ENCODE peak calls at places on chromosomes 1 and 21, in ten cellular contexts. T, X, I, L, W, N, E, B, Y and P are unnamed samples.

GRCh38 chr21:29074783-29075182 is 1.3 kb upstream of the CCT8 start:
- DNase-seq in T (no peak), X (no peak), I (no peak), L (no peak), W (no peak), N (no peak), E (no peak), B (no peak), Y (no peak), P (no peak)

GRCh38 chr21:28086861-28087581 is 905.7 kb downstream of the LTN1 start:
- DNase-seq in T (no peak), X (no peak), I (no peak), L (no peak), W (no peak), N (no peak), E (no peak), B (no peak), Y (no peak), P (no peak)

GRCh38 chr1:115432061-115432460 is 94.0 kb upstream of the NGF start:
- DNase-seq in T (peak; percentile 34), X (no peak), I (peak; percentile 48), L (no peak), W (no peak), N (no peak), E (no peak), B (peak; percentile 56), Y (no peak), P (peak; percentile 29)

GRCh38 chr1:172970186-172970585 is 80.6 kb downstream of the TNFSF18 start:
- DNase-seq in T (peak; percentile 99), X (no peak), I (peak; percentile 81), L (no peak), W (no peak), N (no peak), E (no peak), B (peak; percentile 81), Y (no peak), P (no peak)

GRCh38 chr1:245599413-245600174 is 444.8 kb downstream of the KIF26B start:
- DNase-seq in T (no peak), X (no peak), I (no peak), L (no peak), W (no peak), N (no peak), E (peak; percentile 47), B (peak; percentile 91), Y (peak; percentile 48), P (peak; percentile 95)

GRCh38 chr1:243268284-243268653 is 12.4 kb downstream of the SDCCAG8 start:
- DNase-seq in T (peak; percentile 99), X (no peak), I (peak; percentile 89), L (no peak), W (no peak), N (no peak), E (no peak), B (peak; percentile 90), Y (peak; percentile 44), P (peak; percentile 54)

GRCh38 chr1:31605908-31606427 is 11.5 kb upstream of the HCRTR1 start:
- DNase-seq in T (no peak), X (peak; percentile 78), I (peak; percentile 67), L (no peak), W (no peak), N (no peak), E (no peak), B (peak; percentile 91), Y (no peak), P (no peak)

GRCh38 chr1:109256971-109257681 is 7.8 kb downstream of the CELSR2 start:
- DNase-seq in T (peak; percentile 84), X (no peak), I (peak; percentile 99), L (no peak), W (no peak), N (no peak), E (no peak), B (no peak), Y (no peak), P (no peak)

GRCh38 chr1:46219551-46220520 is 16.7 kb downstream of the LURAP1 start:
- DNase-seq in T (no peak), X (no peak), I (no peak), L (no peak), W (no peak), N (no peak), E (no peak), B (no peak), Y (no peak), P (no peak)

GRCh38 chr1:220521755-220522154 is 6.2 kb upstream of the MARK1 start:
- DNase-seq in T (peak; percentile 42), X (no peak), I (peak; percentile 83), L (no peak), W (no peak), N (no peak), E (no peak), B (no peak), Y (no peak), P (no peak)

GRCh38 chr1:29682918-29683314 is 446.6 kb downstream of the PTPRU start:
- DNase-seq in T (peak; percentile 83), X (no peak), I (no peak), L (peak; percentile 25), W (no peak), N (peak; percentile 92), E (no peak), B (no peak), Y (no peak), P (no peak)

GRCh38 chr1:151989131-151989868 is 4.4 kb downstream of the S100A10 start:
- DNase-seq in T (peak; percentile 97), X (no peak), I (peak; percentile 96), L (peak; percentile 92), W (no peak), N (peak; percentile 68), E (peak; percentile 77), B (peak; percentile 92), Y (peak; percentile 69), P (peak; percentile 55)

GRCh38 chr1:162612606-162613400 is 19.5 kb upstream of the DDR2 start:
- DNase-seq in T (no peak), X (no peak), I (no peak), L (peak; percentile 75), W (no peak), N (no peak), E (peak; percentile 36), B (peak; percentile 65), Y (no peak), P (no peak)

GRCh38 chr1:115062542-115063004 is 26.7 kb downstream of the TSPAN2 start:
- DNase-seq in T (peak; percentile 93), X (peak; percentile 76), I (peak; percentile 70), L (peak; percentile 75), W (no peak), N (peak; percentile 63), E (peak; percentile 50), B (peak; percentile 29), Y (no peak), P (no peak)

GRCh38 chr1:181023265-181024057 is 791 bp upstream of the STX6 start:
- DNase-seq in T (no peak), X (no peak), I (no peak), L (no peak), W (no peak), N (no peak), E (no peak), B (no peak), Y (no peak), P (no peak)
- H3K4me3 ChIP-seq in T (peak overlapping the region; percentile 87), X (peak overlapping the region; percentile 33), I (peak overlapping the region; percentile 23), L (peak overlapping the region; percentile 74), W (no peak overlapping the region), N (peak overlapping the region; percentile 67), E (no peak overlapping the region), B (no peak overlapping the region), Y (peak overlapping the region; percentile 79), P (peak overlapping the region; percentile 22)

DNA sequence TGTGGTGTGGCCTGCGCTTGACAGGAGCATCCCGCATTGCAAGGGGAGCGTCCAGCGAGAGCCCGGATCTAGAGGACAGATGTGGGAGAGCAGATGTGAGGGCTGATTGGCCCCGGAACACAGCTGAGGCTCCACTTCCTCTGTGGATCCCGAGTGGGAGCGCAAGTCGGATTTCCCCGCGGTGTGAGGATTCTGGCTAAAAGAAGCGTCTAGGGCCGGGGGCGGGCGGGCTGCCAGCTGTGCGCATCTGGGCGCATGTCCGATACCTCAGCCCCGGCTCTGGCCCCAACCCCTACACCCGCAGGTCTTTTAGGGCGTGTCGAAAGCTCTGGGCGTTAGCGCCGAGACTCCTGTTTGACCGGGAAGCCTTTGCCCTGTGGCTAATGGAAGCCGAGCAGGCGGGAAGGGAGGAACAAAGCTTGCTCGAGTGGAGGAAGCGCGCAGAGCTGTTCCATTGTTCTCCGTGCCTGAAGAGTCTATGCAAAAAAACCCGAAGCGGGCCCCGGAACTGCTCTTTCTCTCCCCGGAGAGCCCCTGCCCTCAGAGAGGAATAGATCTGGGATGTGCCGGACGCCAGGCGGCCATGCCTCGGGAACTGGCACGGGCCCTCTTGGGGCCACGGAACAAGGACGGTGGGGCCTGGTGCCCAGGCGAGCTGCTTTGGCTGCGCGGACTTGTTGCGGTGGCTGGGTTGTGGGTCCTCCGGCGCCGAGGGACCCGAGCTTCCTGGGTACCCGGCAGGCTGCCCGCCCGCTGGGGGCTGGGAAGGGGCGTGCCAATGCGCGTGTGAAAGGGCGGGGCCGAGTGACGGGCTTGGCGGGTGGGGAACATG is 111.1 kb downstream of the NAV1 start:
- DNase-seq in T (peak; percentile 22), X (no peak), I (peak; percentile 80), L (peak; percentile 87), W (no peak), N (peak; percentile 89), E (peak; percentile 93), B (peak; percentile 77), Y (no peak), P (no peak)
- H3K4me3 ChIP-seq in T (peak overlapping the region; percentile 71), X (no peak overlapping the region), I (peak overlapping the region; percentile 57), L (peak overlapping the region; percentile 53), W (peak overlapping the region; percentile 73), N (peak overlapping the region; percentile 42), E (peak overlapping the region; percentile 36), B (peak overlapping the region; percentile 62), Y (peak overlapping the region; percentile 84), P (peak overlapping the region; percentile 73)

GRCh38 chr1:161218301-161219077 is 3.4 kb downstream of the FCER1G start:
- DNase-seq in T (no peak), X (no peak), I (no peak), L (no peak), W (no peak), N (no peak), E (no peak), B (no peak), Y (no peak), P (no peak)
- H3K4me3 ChIP-seq in T (no peak overlapping the region), X (no peak overlapping the region), I (no peak overlapping the region), L (peak overlapping the region; percentile 39), W (no peak overlapping the region), N (no peak overlapping the region), E (no peak overlapping the region), B (no peak overlapping the region), Y (no peak overlapping the region), P (no peak overlapping the region)

GRCh38 chr1:181133969-181134418 is 45.5 kb downstream of the IER5 start:
- DNase-seq in T (no peak), X (peak; percentile 57), I (no peak), L (no peak), W (no peak), N (no peak), E (no peak), B (no peak), Y (no peak), P (no peak)

GRCh38 chr1:181135815-181136737 is 47.6 kb downstream of the IER5 start:
- DNase-seq in T (peak; percentile 69), X (no peak), I (peak; percentile 93), L (no peak), W (no peak), N (no peak), E (no peak), B (peak; percentile 96), Y (peak; percentile 95), P (peak; percentile 87)

GRCh38 chr1:181133441-181133951 is 45.0 kb downstream of the IER5 start:
- DNase-seq in T (no peak), X (peak; percentile 59), I (no peak), L (no peak), W (no peak), N (no peak), E (no peak), B (no peak), Y (no peak), P (no peak)

GRCh38 chr1:181135462-181135781 is 46.9 kb downstream of the IER5 start:
- DNase-seq in T (peak; percentile 21), X (peak; percentile 39), I (no peak), L (no peak), W (no peak), N (no peak), E (no peak), B (peak; percentile 62), Y (peak; percentile 37), P (no peak)

GRCh38 chr1:181134543-181135461 is 46.3 kb downstream of the IER5 start:
- DNase-seq in T (peak; percentile 53), X (peak; percentile 82), I (peak; percentile 98), L (no peak), W (no peak), N (peak; percentile 81), E (peak; percentile 61), B (peak; percentile 73), Y (peak; percentile 73), P (no peak)
- H3K4me3 ChIP-seq in T (no peak overlapping the region), X (peak overlapping the region; percentile 60), I (peak overlapping the region; percentile 10), L (peak overlapping the region; percentile 1), W (no peak overlapping the region), N (no peak overlapping the region), E (no peak overlapping the region), B (no peak overlapping the region), Y (peak overlapping the region; percentile 9), P (no peak overlapping the region)